ENCODE peak calls at places on chromosomes 16 and 17, in six cellular contexts. C is dorsolateral prefrontal cortex; D is neural progenitor cell; V is CD8-positive, alpha-beta memory T cell; U is tibial artery; H is CD8-positive, alpha-beta T cell. Y is an unnamed sample.

GRCh38 chr17:1229354-1229890 is 40.8 kb upstream of the BHLHA9 start:
- DNase-seq in C (no peak), D (peak), V (peak), U (peak), H (peak), Y (peak)

GRCh38 chr17:44628234-44629188 is 27.8 kb upstream of the MEIOC start:
- DNase-seq in C (no peak), D (peak), V (no peak), U (no peak), H (no peak), Y (no peak)

GRCh38 chr16:31009894-31010293 is 544 bp downstream of the STX1B start:
- DNase-seq in C (no peak), D (peak), V (no peak), U (no peak), H (no peak), Y (no peak)

GRCh38 chr16:89200124-89200849 is at the start of gene SLC22A31:
- DNase-seq in C (no peak), D (peak), V (no peak), U (no peak), H (no peak), Y (peak)

GRCh38 chr17:29048440-29049360 is 5.8 kb downstream of the PIPOX start:
- DNase-seq in C (no peak), D (peak), V (no peak), U (no peak), H (no peak), Y (no peak)

GRCh38 chr17:66941773-66942452 is 22.6 kb upstream of the CACNG4 start:
- DNase-seq in C (no peak), D (no peak), V (no peak), U (no peak), H (no peak), Y (no peak)

GRCh38 chr16:88911148-88911945 is 44.9 kb upstream of the PABPN1L start:
- DNase-seq in C (no peak), D (no peak), V (no peak), U (no peak), H (no peak), Y (no peak)

GRCh38 chr17:67322039-67322787 is 44.2 kb downstream of the PSMD12 start:
- DNase-seq in C (no peak), D (peak), V (no peak), U (no peak), H (no peak), Y (no peak)

GRCh38 chr16:63714876-63715275 is 1407.0 kb downstream of the CDH11 start:
- DNase-seq in C (no peak), D (no peak), V (no peak), U (no peak), H (no peak), Y (no peak)

GRCh38 chr16:49015189-49015540 is 266.5 kb downstream of the CBLN1 start:
- DNase-seq in C (no peak), D (peak), V (no peak), U (no peak), H (no peak), Y (no peak)

GRCh38 chr17:58677204-58677880 is 14.5 kb downstream of the TEX14 start:
- DNase-seq in C (no peak), D (no peak), V (no peak), U (no peak), H (no peak), Y (no peak)

GRCh38 chr16:59259964-59260348 is 525.8 kb upstream of the GOT2 start:
- DNase-seq in C (no peak), D (no peak), V (no peak), U (no peak), H (no peak), Y (no peak)

GRCh38 chr16:10039220-10040096 is 142.8 kb downstream of the GRIN2A start:
- DNase-seq in C (peak), D (peak), V (no peak), U (no peak), H (no peak), Y (no peak)

GRCh38 chr17:58507123-58507634 is 7.3 kb downstream of the MTMR4 start:
- DNase-seq in C (no peak), D (no peak), V (no peak), U (no peak), H (no peak), Y (no peak)

GRCh38 chr17:28324272-28324745 is 5.3 kb downstream of the TMEM97 start:
- DNase-seq in C (no peak), D (no peak), V (no peak), U (no peak), H (no peak), Y (no peak)

GRCh38 chr16:76235025-76235424 is 42.2 kb upstream of the CNTNAP4 start:
- DNase-seq in C (no peak), D (no peak), V (no peak), U (no peak), H (no peak), Y (no peak)

GRCh38 chr16:85123891-85124635 is 11.8 kb upstream of the CIBAR2 start:
- DNase-seq in C (no peak), D (peak), V (no peak), U (peak), H (no peak), Y (peak)

GRCh38 chr17:27878776-27879562 is 14.2 kb downstream of the LYRM9 start:
- DNase-seq in C (no peak), D (no peak), V (no peak), U (no peak), H (peak), Y (no peak)

GRCh38 chr16:76193851-76194620 is 83.2 kb upstream of the CNTNAP4 start:
- DNase-seq in C (no peak), D (no peak), V (no peak), U (no peak), H (no peak), Y (no peak)

GRCh38 chr17:36937001-36937960 is at the start of gene LHX1:
- DNase-seq in C (no peak), D (peak), V (no peak), U (no peak), H (peak), Y (no peak)

GRCh38 chr17:35080536-35080935 is 17.0 kb upstream of the RFFL start:
- DNase-seq in C (no peak), D (no peak), V (no peak), U (no peak), H (no peak), Y (no peak)

GRCh38 chr17:12909046-12909445 is 108.8 kb downstream of the ELAC2 start:
- DNase-seq in C (no peak), D (no peak), V (no peak), U (no peak), H (no peak), Y (no peak)

GRCh38 chr17:21345236-21345635 is 30.9 kb upstream of the KCNJ12 start:
- DNase-seq in C (no peak), D (no peak), V (no peak), U (no peak), H (no peak), Y (no peak)

GRCh38 chr17:63476857-63477470 is at the start of gene ACE:
- DNase-seq in C (no peak), D (peak), V (peak), U (no peak), H (peak), Y (peak)
- H3K4me3 ChIP-seq in C (peak), D (peak), V (no peak), U (peak), H (peak), Y (peak)

DNA sequence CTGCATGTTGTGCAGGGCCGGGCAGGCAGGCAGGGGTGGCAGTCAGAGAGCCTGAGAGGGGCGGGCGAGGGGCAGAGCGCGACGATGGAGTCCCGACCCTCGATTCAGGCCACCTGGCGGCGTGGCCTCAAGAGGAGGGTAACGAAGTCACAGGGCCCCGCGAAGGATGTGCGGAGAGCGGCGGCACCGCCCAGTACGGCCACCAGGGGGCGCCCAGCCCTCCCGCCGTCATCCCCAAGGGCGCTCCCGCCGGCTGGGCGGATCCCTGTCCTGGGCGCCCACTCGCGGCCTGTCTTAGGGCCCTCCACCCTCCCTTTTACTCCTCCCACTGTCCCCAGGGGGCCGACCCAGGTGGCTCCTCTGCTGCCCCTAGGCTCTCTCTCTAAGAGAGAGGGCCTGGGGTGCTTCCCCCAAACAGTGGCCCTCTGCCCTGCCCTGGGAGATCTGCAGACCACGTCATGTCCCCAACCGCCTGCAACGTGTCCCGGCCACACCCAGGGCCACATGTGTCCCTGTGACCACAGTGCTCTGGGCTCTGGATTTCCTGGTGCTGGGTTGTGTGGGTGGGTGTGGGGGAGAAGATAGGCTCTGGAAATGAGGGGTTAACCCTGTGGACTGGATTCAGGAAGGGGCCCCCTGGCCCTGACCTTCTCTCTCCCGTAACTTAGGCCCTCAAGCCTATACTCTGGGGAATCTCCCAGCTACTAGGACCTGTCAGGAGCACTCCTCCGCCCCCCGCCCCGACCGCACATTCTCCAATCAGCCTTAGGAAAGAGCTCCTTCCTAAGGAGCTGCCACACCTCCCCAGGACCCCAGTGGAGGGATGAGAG is 5.9 kb downstream of the DPEP2 start:
- DNase-seq in C (peak), D (peak), V (peak), U (peak), H (peak), Y (peak)
- H3K4me3 ChIP-seq in C (peak), D (no peak), V (peak), U (peak), H (peak), Y (peak)

GRCh38 chr17:4711671-4712111 is 1.3 kb downstream of the ARRB2 start:
- DNase-seq in C (peak), D (no peak), V (no peak), U (peak), H (no peak), Y (peak)
- H3K4me3 ChIP-seq in C (peak), D (peak), V (peak), U (peak), H (peak), Y (peak)

GRCh38 chr16:81779540-81780320 is 639 bp downstream of the PLCG2 start:
- DNase-seq in C (no peak), D (peak), V (peak), U (no peak), H (no peak), Y (peak)
- H3K4me3 ChIP-seq in C (peak), D (peak), V (peak), U (peak), H (peak), Y (peak)

DNA sequence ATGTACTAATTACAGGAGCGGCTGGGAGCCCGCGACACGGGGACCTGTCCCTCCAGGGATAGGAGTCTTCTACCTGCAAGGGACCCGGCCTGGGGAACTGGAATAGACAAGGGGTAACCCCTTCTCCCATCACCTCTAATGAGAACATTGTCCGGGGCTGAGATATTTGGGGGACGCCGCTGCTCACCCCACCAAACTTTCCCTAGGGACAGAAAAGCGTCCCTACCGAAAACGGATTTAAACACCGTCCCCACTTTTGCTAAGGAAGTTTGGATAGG is 3.4 kb upstream of the SOX9 start:
- DNase-seq in C (no peak), D (no peak), V (no peak), U (no peak), H (no peak), Y (no peak)
- H3K4me3 ChIP-seq in C (peak), D (peak), V (no peak), U (peak), H (no peak), Y (peak)

GRCh38 chr16:87369117-87369775 is 14.3 kb downstream of the FBXO31 start:
- DNase-seq in C (no peak), D (peak), V (no peak), U (no peak), H (no peak), Y (peak)

GRCh38 chr16:87372305-87372704 is 11.3 kb downstream of the FBXO31 start:
- DNase-seq in C (no peak), D (no peak), V (no peak), U (no peak), H (no peak), Y (no peak)

GRCh38 chr16:87374313-87374712 is 9.3 kb downstream of the FBXO31 start:
- DNase-seq in C (no peak), D (peak), V (no peak), U (no peak), H (no peak), Y (no peak)

GRCh38 chr16:87369796-87370719 is 13.5 kb downstream of the FBXO31 start:
- DNase-seq in C (no peak), D (peak), V (no peak), U (no peak), H (no peak), Y (peak)

DNA sequence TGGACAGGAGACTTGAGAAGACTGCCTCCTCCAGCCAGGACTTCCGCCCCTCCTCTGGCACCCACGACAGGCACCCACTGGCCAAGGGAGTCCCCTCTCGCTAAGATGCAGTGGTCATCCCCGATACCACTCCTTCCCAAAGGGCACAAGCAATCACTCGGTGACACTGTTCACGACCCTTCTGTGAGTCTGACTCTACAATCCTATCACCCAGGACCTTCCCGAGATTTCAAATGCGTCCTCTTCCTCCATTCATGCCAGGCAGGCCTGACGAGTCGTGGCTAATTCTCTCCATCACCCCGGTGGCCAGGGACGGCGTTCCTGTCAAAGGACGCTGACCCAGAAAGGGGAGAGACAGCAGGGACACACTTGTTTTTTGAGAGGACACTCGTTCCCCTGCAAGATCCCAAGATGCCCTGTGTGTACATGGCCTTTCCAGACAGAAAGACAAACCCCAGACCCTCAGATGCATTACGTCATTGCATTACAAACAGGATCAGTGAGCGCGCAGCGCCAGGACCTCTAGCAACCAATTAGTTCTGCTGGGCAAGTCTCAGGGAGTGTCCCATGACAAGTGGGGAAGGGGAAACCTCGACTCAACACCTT is 12.2 kb downstream of the FBXO31 start:
- DNase-seq in C (no peak), D (peak), V (no peak), U (no peak), H (no peak), Y (no peak)
- H3K4me3 ChIP-seq in C (no peak), D (no peak), V (no peak), U (no peak), H (no peak), Y (no peak)

Y was measured in psoas muscle.